ENCODE peak calls at places on chromosomes 16 and 17, in six cellular contexts. J is uterus; A is CD8-positive, alpha-beta T cell; F is effector memory CD4-positive, alpha-beta T cell; M is BE2C; B is mammary epithelial cell. R is an unnamed sample.

GRCh38 chr17:17950806-17951205 is 21.4 kb downstream of the TOM1L2 start:
- DNase-seq in J (no peak), A (no peak), F (no peak), M (no peak), B (no peak), R (no peak)

GRCh38 chr17:31528291-31528874 is 136.9 kb downstream of the RAB11FIP4 start:
- DNase-seq in J (no peak), A (no peak), F (no peak), M (no peak), B (no peak), R (no peak)

GRCh38 chr16:88479795-88480760 is 27.0 kb downstream of the ZFPM1 start:
- DNase-seq in J (no peak), A (peak; percentile 60), F (peak; percentile 11), M (no peak), B (no peak), R (no peak)

GRCh38 chr17:68302666-68303065 is 11.4 kb downstream of the ARSG start:
- DNase-seq in J (no peak), A (no peak), F (no peak), M (no peak), B (no peak), R (no peak)

GRCh38 chr17:4914009-4914408 is 11.1 kb upstream of the CHRNE start:
- DNase-seq in J (no peak), A (no peak), F (no peak), M (no peak), B (no peak), R (no peak)

GRCh38 chr16:20064931-20065330 is 8.8 kb downstream of the GPR139 start:
- DNase-seq in J (no peak), A (no peak), F (no peak), M (no peak), B (no peak), R (no peak)

GRCh38 chr16:66373667-66374066 is 7.2 kb downstream of the CDH5 start:
- DNase-seq in J (no peak), A (no peak), F (no peak), M (no peak), B (no peak), R (no peak)

GRCh38 chr17:15662726-15663125 is 21.4 kb downstream of the TRIM16 start:
- DNase-seq in J (no peak), A (no peak), F (no peak), M (no peak), B (peak; percentile 42), R (no peak)

GRCh38 chr16:72221216-72221995 is 49.5 kb upstream of the PMFBP1 start:
- DNase-seq in J (no peak), A (no peak), F (no peak), M (no peak), B (no peak), R (no peak)

GRCh38 chr17:50303051-50303450 is 28.8 kb downstream of the TMEM92 start:
- DNase-seq in J (no peak), A (no peak), F (no peak), M (no peak), B (no peak), R (no peak)

GRCh38 chr17:7835818-7836595 is 2.0 kb downstream of the KDM6B start:
- DNase-seq in J (no peak), A (no peak), F (peak; percentile 54), M (peak; percentile 68), B (peak; percentile 70), R (peak; percentile 81)

GRCh38 chr17:78484300-78485159 is 92.7 kb downstream of the DNAH17 start:
- DNase-seq in J (no peak), A (peak; percentile 78), F (peak; percentile 47), M (no peak), B (no peak), R (peak; percentile 35)

GRCh38 chr17:42221886-42222745 is 27.8 kb upstream of the GHDC start:
- DNase-seq in J (no peak), A (peak; percentile 69), F (peak; percentile 21), M (peak; percentile 52), B (peak; percentile 17), R (peak; percentile 17)

GRCh38 chr16:67666032-67666537 is 465 bp downstream of the ENKD1 start:
- DNase-seq in J (no peak), A (no peak), F (no peak), M (peak; percentile 59), B (no peak), R (peak; percentile 66)

GRCh38 chr17:79408251-79408650 is 202.6 kb downstream of the RBFOX3 start:
- DNase-seq in J (no peak), A (no peak), F (no peak), M (no peak), B (no peak), R (no peak)

GRCh38 chr17:17019891-17020456 is 22.3 kb upstream of the MPRIP start:
- DNase-seq in J (no peak), A (no peak), F (no peak), M (no peak), B (peak; percentile 63), R (no peak)

GRCh38 chr17:44906010-44906646 is 6.9 kb upstream of the EFTUD2 start:
- DNase-seq in J (peak; percentile 8), A (no peak), F (no peak), M (no peak), B (peak; percentile 69), R (no peak)

GRCh38 chr17:951388-952132 is 28.0 kb downstream of the NXN start:
- DNase-seq in J (peak; percentile 81), A (no peak), F (no peak), M (no peak), B (peak; percentile 65), R (peak; percentile 49)

GRCh38 chr17:50988427-50988826 is 122.3 kb upstream of the TOB1 start:
- DNase-seq in J (no peak), A (no peak), F (no peak), M (no peak), B (no peak), R (no peak)

GRCh38 chr16:20704281-20704680 is 6.8 kb upstream of the ACSM1 start:
- DNase-seq in J (no peak), A (no peak), F (no peak), M (no peak), B (peak; percentile 3), R (no peak)

GRCh38 chr16:13935408-13935807 is 15.5 kb downstream of the ERCC4 start:
- DNase-seq in J (no peak), A (no peak), F (no peak), M (peak; percentile 17), B (no peak), R (peak; percentile 71)

GRCh38 chr16:66604376-66605176 is at the start of gene CMTM3:
- DNase-seq in J (peak; percentile 63), A (peak; percentile 84), F (peak; percentile 56), M (peak; percentile 82), B (peak; percentile 34), R (peak; percentile 89)

GRCh38 chr17:55295411-55296170 is 30.8 kb downstream of the HLF start:
- DNase-seq in J (peak; percentile 60), A (peak; percentile 70), F (peak; percentile 29), M (peak; percentile 55), B (peak; percentile 51), R (peak; percentile 53)

GRCh38 chr16:48505705-48506104 is 104.3 kb downstream of the N4BP1 start:
- DNase-seq in J (no peak), A (no peak), F (no peak), M (no peak), B (no peak), R (no peak)

GRCh38 chr16:53068423-53068833 is 13.6 kb downstream of the CHD9 start:
- DNase-seq in J (no peak), A (peak; percentile 62), F (no peak), M (no peak), B (peak; percentile 32), R (no peak)

GRCh38 chr17:7440113-7440822 is 956 bp downstream of the FGF11 start:
- DNase-seq in J (peak; percentile 67), A (peak; percentile 54), F (no peak), M (peak; percentile 65), B (peak; percentile 44), R (peak; percentile 31)

GRCh38 chr17:27690882-27691281 is 59.9 kb downstream of the LGALS9 start:
- DNase-seq in J (no peak), A (no peak), F (no peak), M (no peak), B (no peak), R (no peak)

DNA sequence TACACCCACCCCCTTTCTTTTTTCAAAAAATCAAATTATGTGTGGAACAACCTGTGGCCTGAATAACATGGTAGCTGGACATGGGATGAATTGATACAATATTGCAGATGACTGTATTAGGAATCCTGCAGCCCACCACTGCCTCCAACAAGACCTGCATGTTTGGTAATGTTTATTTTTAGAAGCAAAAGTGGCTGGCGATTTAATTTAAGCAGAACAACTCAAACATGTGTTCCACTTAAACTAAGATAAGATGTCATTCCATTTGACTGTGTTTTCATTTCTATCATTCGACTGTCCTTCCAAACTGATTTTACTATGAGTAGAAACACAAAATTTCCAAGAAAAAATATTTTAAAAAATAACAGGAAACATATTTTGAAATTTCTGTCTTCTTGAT is 10.1 kb upstream of the DHRS7C start:
- DNase-seq in J (no peak), A (no peak), F (no peak), M (no peak), B (no peak), R (no peak)
- H3K4me1 ChIP-seq in J (no peaks in the 10 kb centered on the region), A (no peaks in the 10 kb centered on the region), F (no peaks in the 10 kb centered on the region), M (no peaks in the 10 kb centered on the region), B (peaks cover 7% of the 10 kb centered on the region), R (no peaks in the 10 kb centered on the region)

GRCh38 chr17:80703109-80703508 is 158.5 kb downstream of the RPTOR start:
- DNase-seq in J (no peak), A (peak; percentile 66), F (no peak), M (no peak), B (no peak), R (no peak)
- H3K4me3 ChIP-seq in J (no peak overlapping the region), A (no peak overlapping the region), F (no peak overlapping the region), M (no peak overlapping the region), B (no peak overlapping the region), R (no peak overlapping the region)

DNA sequence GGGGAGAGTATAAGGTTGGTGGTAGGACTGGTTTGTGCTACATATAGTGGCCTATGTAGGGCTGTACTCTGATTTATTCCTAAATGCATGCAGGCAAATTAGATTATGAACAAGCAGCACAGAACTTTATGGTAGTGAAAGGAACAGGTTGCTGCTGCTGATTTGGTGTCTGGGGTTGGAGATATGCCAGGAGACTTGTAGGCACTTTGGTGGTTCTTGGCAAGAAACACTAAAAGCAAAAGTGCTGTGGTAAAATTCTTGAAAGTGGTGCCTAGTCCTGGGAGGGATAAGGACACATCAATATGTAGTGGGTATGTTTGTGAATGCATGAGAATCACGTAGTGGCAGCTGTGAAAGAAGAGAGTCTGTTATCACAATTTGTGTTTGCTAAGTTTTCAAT is 2126.0 kb downstream of the TP53TG3F start:
- DNase-seq in J (no peak), A (no peak), F (no peak), M (no peak), B (no peak), R (no peak)
- H3K4me1 ChIP-seq in J (no peaks in the 10 kb centered on the region), A (no peaks in the 10 kb centered on the region), F (no peaks in the 10 kb centered on the region), M (no peaks in the 10 kb centered on the region), B (no peaks in the 10 kb centered on the region), R (no peaks in the 10 kb centered on the region)

GRCh38 chr16:58028541-58029070 is 3.1 kb downstream of the MMP15 start:
- DNase-seq in J (no peak), A (no peak), F (no peak), M (no peak), B (no peak), R (no peak)
- H3K4me3 ChIP-seq in J (no peak overlapping the region), A (no peak overlapping the region), F (no peak overlapping the region), M (no peak overlapping the region), B (no peak overlapping the region), R (no peak overlapping the region)

GRCh38 chr17:77382966-77383612 is 242.3 kb downstream of the SEC14L1 start:
- DNase-seq in J (peak; percentile 33), A (no peak), F (no peak), M (no peak), B (peak; percentile 54), R (no peak)
- H3K4me1 ChIP-seq in J (peaks cover 6% of the 10 kb centered on the region), A (peaks cover 95% of the 10 kb centered on the region), F (peaks cover 87% of the 10 kb centered on the region), M (peaks cover 70% of the 10 kb centered on the region), B (peaks cover 53% of the 10 kb centered on the region), R (peaks cover 6% of the 10 kb centered on the region)

R was measured in HAP-1.